ENCODE peak calls at places on chromosomes 3 and 15, in eight cellular contexts. One of them, this sample, is unnamed.

GRCh38 chr15:77633913-77634265 is 1.2 kb upstream of the LINGO1 start:
- DNase-seq in aorta: no peak
- DNase-seq in endothelial cell of umbilical vein: no peak
- DNase-seq in Peyer's patch: no peak
- DNase-seq in cardiac muscle cell: peak; percentile 28
- DNase-seq in stomach: no peak
- DNase-seq in A549: no peak
- DNase-seq in neural progenitor cell: peak; percentile 82
- DNase-seq in this sample: no peak

GRCh38 chr3:195542691-195543641 is at the start of gene PPP1R2:
- DNase-seq in endothelial cell of umbilical vein: peak; percentile 92
- DNase-seq in A549: peak; percentile 88
- DNase-seq in cardiac muscle cell: peak; percentile 97
- DNase-seq in aorta: peak; percentile 94
- DNase-seq in Peyer's patch: peak; percentile 95
- DNase-seq in stomach: peak; percentile 94
- DNase-seq in neural progenitor cell: peak; percentile 96
- DNase-seq in this sample: peak; percentile 94

GRCh38 chr3:76177650-76178049 is 392.3 kb upstream of the ZNF717 start:
- DNase-seq in neural progenitor cell: no peak
- DNase-seq in A549: no peak
- DNase-seq in Peyer's patch: no peak
- DNase-seq in endothelial cell of umbilical vein: no peak
- DNase-seq in cardiac muscle cell: no peak
- DNase-seq in stomach: no peak
- DNase-seq in aorta: no peak
- DNase-seq in this sample: no peak

GRCh38 chr3:65101450-65101849 is 413.6 kb upstream of the ADAMTS9 start:
- DNase-seq in endothelial cell of umbilical vein: peak; percentile 13
- DNase-seq in stomach: peak; percentile 36
- DNase-seq in Peyer's patch: no peak
- DNase-seq in aorta: no peak
- DNase-seq in cardiac muscle cell: no peak
- DNase-seq in A549: no peak
- DNase-seq in neural progenitor cell: no peak
- DNase-seq in this sample: no peak

GRCh38 chr15:60093273-60094067 is 89.4 kb downstream of the FOXB1 start:
- DNase-seq in Peyer's patch: no peak
- DNase-seq in neural progenitor cell: no peak
- DNase-seq in aorta: no peak
- DNase-seq in endothelial cell of umbilical vein: no peak
- DNase-seq in stomach: peak; percentile 69
- DNase-seq in cardiac muscle cell: no peak
- DNase-seq in A549: no peak
- DNase-seq in this sample: peak; percentile 75

GRCh38 chr3:152392474-152392873 is 123.7 kb downstream of the MBNL1 start:
- DNase-seq in aorta: no peak
- DNase-seq in A549: no peak
- DNase-seq in stomach: no peak
- DNase-seq in cardiac muscle cell: no peak
- DNase-seq in endothelial cell of umbilical vein: no peak
- DNase-seq in Peyer's patch: no peak
- DNase-seq in neural progenitor cell: no peak
- DNase-seq in this sample: no peak

GRCh38 chr3:174581551-174581950 is 277.6 kb upstream of the NAALADL2 start:
- DNase-seq in Peyer's patch: no peak
- DNase-seq in cardiac muscle cell: no peak
- DNase-seq in endothelial cell of umbilical vein: no peak
- DNase-seq in aorta: no peak
- DNase-seq in A549: no peak
- DNase-seq in neural progenitor cell: no peak
- DNase-seq in stomach: no peak
- DNase-seq in this sample: no peak

GRCh38 chr3:133991637-133992036 is 38.1 kb downstream of the SLCO2A1 start:
- DNase-seq in aorta: no peak
- DNase-seq in Peyer's patch: no peak
- DNase-seq in cardiac muscle cell: no peak
- DNase-seq in neural progenitor cell: no peak
- DNase-seq in stomach: no peak
- DNase-seq in A549: no peak
- DNase-seq in endothelial cell of umbilical vein: peak; percentile 27
- DNase-seq in this sample: no peak

GRCh38 chr15:87557871-87558270 is 698.7 kb downstream of the NTRK3 start:
- DNase-seq in stomach: no peak
- DNase-seq in Peyer's patch: no peak
- DNase-seq in cardiac muscle cell: no peak
- DNase-seq in neural progenitor cell: no peak
- DNase-seq in A549: no peak
- DNase-seq in endothelial cell of umbilical vein: no peak
- DNase-seq in aorta: no peak
- DNase-seq in this sample: no peak

GRCh38 chr3:32366638-32367368 is 24.9 kb upstream of the CMTM7 start:
- DNase-seq in A549: no peak
- DNase-seq in Peyer's patch: no peak
- DNase-seq in aorta: no peak
- DNase-seq in cardiac muscle cell: peak; percentile 21
- DNase-seq in endothelial cell of umbilical vein: peak; percentile 8
- DNase-seq in neural progenitor cell: no peak
- DNase-seq in stomach: no peak
- DNase-seq in this sample: no peak

GRCh38 chr15:39969871-39970270 is 36.0 kb downstream of the EIF2AK4 start:
- DNase-seq in cardiac muscle cell: no peak
- DNase-seq in stomach: peak; percentile 61
- DNase-seq in Peyer's patch: no peak
- DNase-seq in neural progenitor cell: no peak
- DNase-seq in A549: no peak
- DNase-seq in endothelial cell of umbilical vein: peak; percentile 78
- DNase-seq in aorta: peak; percentile 51
- DNase-seq in this sample: peak; percentile 22

GRCh38 chr3:16377196-16377595 is 112.2 kb downstream of the OXNAD1 start:
- DNase-seq in endothelial cell of umbilical vein: no peak
- DNase-seq in neural progenitor cell: no peak
- DNase-seq in stomach: no peak
- DNase-seq in A549: no peak
- DNase-seq in aorta: no peak
- DNase-seq in Peyer's patch: no peak
- DNase-seq in cardiac muscle cell: no peak
- DNase-seq in this sample: no peak

GRCh38 chr3:123044981-123045763 is 17.6 kb upstream of the SEMA5B start:
- DNase-seq in aorta: no peak
- DNase-seq in stomach: no peak
- DNase-seq in A549: no peak
- DNase-seq in cardiac muscle cell: no peak
- DNase-seq in neural progenitor cell: no peak
- DNase-seq in endothelial cell of umbilical vein: no peak
- DNase-seq in Peyer's patch: no peak
- DNase-seq in this sample: no peak

GRCh38 chr3:195565716-195566115 is 18.0 kb downstream of the APOD start:
- DNase-seq in aorta: no peak
- DNase-seq in Peyer's patch: no peak
- DNase-seq in A549: no peak
- DNase-seq in cardiac muscle cell: no peak
- DNase-seq in endothelial cell of umbilical vein: no peak
- DNase-seq in neural progenitor cell: no peak
- DNase-seq in stomach: no peak
- DNase-seq in this sample: no peak

GRCh38 chr3:53550005-53550620 is 55.7 kb downstream of the CACNA1D start:
- DNase-seq in cardiac muscle cell: peak; percentile 31
- DNase-seq in Peyer's patch: no peak
- DNase-seq in A549: no peak
- DNase-seq in neural progenitor cell: no peak
- DNase-seq in aorta: no peak
- DNase-seq in endothelial cell of umbilical vein: no peak
- DNase-seq in stomach: no peak
- DNase-seq in this sample: no peak

GRCh38 chr15:39000008-39000734 is 435.6 kb upstream of the RASGRP1 start:
- DNase-seq in neural progenitor cell: no peak
- DNase-seq in stomach: no peak
- DNase-seq in cardiac muscle cell: no peak
- DNase-seq in aorta: peak; percentile 29
- DNase-seq in Peyer's patch: no peak
- DNase-seq in A549: no peak
- DNase-seq in endothelial cell of umbilical vein: no peak
- DNase-seq in this sample: no peak

GRCh38 chr3:47162695-47163022 is 1.3 kb downstream of the SETD2 start:
- DNase-seq in A549: no peak
- DNase-seq in Peyer's patch: no peak
- DNase-seq in stomach: no peak
- DNase-seq in endothelial cell of umbilical vein: no peak
- DNase-seq in cardiac muscle cell: no peak
- DNase-seq in aorta: no peak
- DNase-seq in neural progenitor cell: peak; percentile 34
- DNase-seq in this sample: peak; percentile 29

GRCh38 chr15:101368086-101368780 is 73.2 kb upstream of the SNRPA1 start:
- DNase-seq in endothelial cell of umbilical vein: no peak
- DNase-seq in neural progenitor cell: no peak
- DNase-seq in aorta: no peak
- DNase-seq in cardiac muscle cell: no peak
- DNase-seq in Peyer's patch: no peak
- DNase-seq in stomach: peak; percentile 74
- DNase-seq in A549: no peak
- DNase-seq in this sample: no peak

GRCh38 chr15:70308011-70308761 is 210.5 kb upstream of the TLE3 start:
- DNase-seq in A549: peak; percentile 28
- DNase-seq in endothelial cell of umbilical vein: no peak
- DNase-seq in cardiac muscle cell: no peak
- DNase-seq in stomach: no peak
- DNase-seq in aorta: no peak
- DNase-seq in Peyer's patch: no peak
- DNase-seq in neural progenitor cell: no peak
- DNase-seq in this sample: peak; percentile 54

GRCh38 chr3:185381321-185381720 is 18.4 kb downstream of the MAP3K13 start:
- DNase-seq in Peyer's patch: no peak
- DNase-seq in cardiac muscle cell: no peak
- DNase-seq in A549: no peak
- DNase-seq in aorta: no peak
- DNase-seq in neural progenitor cell: no peak
- DNase-seq in endothelial cell of umbilical vein: no peak
- DNase-seq in stomach: no peak
- DNase-seq in this sample: no peak

GRCh38 chr3:156918746-156919145 is 92.6 kb downstream of the LEKR1 start:
- DNase-seq in aorta: no peak
- DNase-seq in stomach: no peak
- DNase-seq in endothelial cell of umbilical vein: no peak
- DNase-seq in cardiac muscle cell: no peak
- DNase-seq in neural progenitor cell: peak; percentile 40
- DNase-seq in Peyer's patch: no peak
- DNase-seq in A549: no peak
- DNase-seq in this sample: no peak

GRCh38 chr3:187750041-187750512 is 4.8 kb upstream of the BCL6 start:
- DNase-seq in stomach: peak; percentile 84
- DNase-seq in cardiac muscle cell: peak; percentile 74
- DNase-seq in aorta: no peak
- DNase-seq in Peyer's patch: peak; percentile 68
- DNase-seq in neural progenitor cell: peak; percentile 66
- DNase-seq in endothelial cell of umbilical vein: peak; percentile 50
- DNase-seq in A549: peak; percentile 66
- DNase-seq in this sample: peak; percentile 90

DNA sequence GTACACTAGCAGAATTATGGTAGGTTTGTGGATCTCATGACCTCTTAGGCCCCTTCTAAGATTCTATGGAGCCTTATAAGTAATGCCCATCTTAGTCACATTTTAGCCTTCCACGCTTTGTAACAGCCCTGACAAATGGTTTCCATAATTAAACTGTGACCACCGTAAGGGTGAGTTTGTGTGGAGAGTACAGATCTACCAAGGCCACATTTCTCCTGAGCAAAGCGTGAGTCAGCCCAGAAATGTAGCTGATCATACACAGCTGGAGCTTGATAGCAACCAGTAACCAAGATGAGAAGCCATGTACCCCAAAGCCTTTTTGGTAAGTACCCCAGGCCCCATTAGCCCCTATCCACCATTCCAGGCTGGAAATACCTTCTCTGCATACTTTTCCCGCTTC is 31.7 kb downstream of the CHAC1 start:
- DNase-seq in neural progenitor cell: no peak
- DNase-seq in Peyer's patch: no peak
- DNase-seq in stomach: no peak
- DNase-seq in cardiac muscle cell: no peak
- DNase-seq in aorta: no peak
- DNase-seq in endothelial cell of umbilical vein: no peak
- DNase-seq in A549: no peak
- DNase-seq in this sample: no peak
- H3K27ac ChIP-seq in neural progenitor cell: no peak overlapping the region
- H3K27ac ChIP-seq in Peyer's patch: no peak overlapping the region
- H3K27ac ChIP-seq in stomach: no peak overlapping the region
- H3K27ac ChIP-seq in cardiac muscle cell: no peak overlapping the region
- H3K27ac ChIP-seq in aorta: peak overlapping the region; percentile 89
- H3K27ac ChIP-seq in endothelial cell of umbilical vein: peak overlapping the region; percentile 4
- H3K27ac ChIP-seq in A549: no peak overlapping the region
- H3K27ac ChIP-seq in this sample: no peak overlapping the region

GRCh38 chr15:45114751-45115085 is 592 bp downstream of the DUOXA2 start:
- DNase-seq in aorta: no peak
- DNase-seq in neural progenitor cell: no peak
- DNase-seq in endothelial cell of umbilical vein: no peak
- DNase-seq in Peyer's patch: no peak
- DNase-seq in cardiac muscle cell: no peak
- DNase-seq in A549: no peak
- DNase-seq in stomach: no peak
- DNase-seq in this sample: no peak
- H3K4me3 ChIP-seq in aorta: no peak overlapping the region
- H3K4me3 ChIP-seq in neural progenitor cell: peak overlapping the region; percentile 36
- H3K4me3 ChIP-seq in endothelial cell of umbilical vein: no peak overlapping the region
- H3K4me3 ChIP-seq in Peyer's patch: no peak overlapping the region
- H3K4me3 ChIP-seq in cardiac muscle cell: no peak overlapping the region
- H3K4me3 ChIP-seq in A549: no peak overlapping the region
- H3K4me3 ChIP-seq in stomach: peak overlapping the region; percentile 44
- H3K4me3 ChIP-seq in this sample: no peak overlapping the region

DNA sequence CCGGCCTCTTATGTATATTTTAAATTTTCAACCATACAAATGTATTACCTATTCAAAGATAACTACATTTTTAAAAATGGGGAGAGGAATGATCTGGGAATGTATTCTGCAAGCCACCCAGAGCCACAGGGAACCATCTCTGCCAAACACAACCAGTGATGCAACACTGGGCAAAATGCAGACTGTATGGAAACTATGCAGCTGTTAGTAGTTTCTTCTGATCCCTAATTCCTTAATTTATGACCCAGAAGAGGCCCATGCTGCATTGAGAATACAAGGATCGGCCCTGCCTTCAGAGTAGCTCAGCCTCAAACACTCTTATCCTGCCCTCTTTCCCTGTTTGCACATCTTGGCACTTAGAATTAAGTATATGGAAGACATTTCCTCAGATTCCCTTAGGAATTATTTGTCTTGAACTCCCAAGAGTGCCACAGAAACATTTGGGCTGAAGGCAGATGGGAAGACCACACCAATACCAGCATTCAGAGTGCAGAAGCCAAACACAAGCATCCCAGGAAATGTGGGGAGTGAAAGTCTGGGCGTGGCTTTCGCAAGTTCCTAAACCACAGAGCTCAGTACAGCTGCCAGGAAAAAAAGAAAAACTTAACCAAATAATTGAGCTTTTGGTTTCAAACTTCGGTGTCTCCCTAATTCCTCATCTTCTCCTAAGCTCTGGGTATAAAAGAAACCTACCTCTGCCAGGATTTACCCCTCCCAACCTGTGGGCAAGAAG is 5.3 kb downstream of the SNUPN start:
- DNase-seq in endothelial cell of umbilical vein: no peak
- DNase-seq in neural progenitor cell: no peak
- DNase-seq in Peyer's patch: no peak
- DNase-seq in stomach: peak; percentile 27
- DNase-seq in cardiac muscle cell: no peak
- DNase-seq in A549: no peak
- DNase-seq in aorta: peak; percentile 59
- DNase-seq in this sample: no peak
- H3K27ac ChIP-seq in endothelial cell of umbilical vein: peak overlapping the region; percentile 87
- H3K27ac ChIP-seq in neural progenitor cell: no peak overlapping the region
- H3K27ac ChIP-seq in Peyer's patch: no peak overlapping the region
- H3K27ac ChIP-seq in stomach: peak overlapping the region; percentile 65
- H3K27ac ChIP-seq in cardiac muscle cell: no peak overlapping the region
- H3K27ac ChIP-seq in A549: no peak overlapping the region
- H3K27ac ChIP-seq in aorta: peak overlapping the region; percentile 80
- H3K27ac ChIP-seq in this sample: peak overlapping the region; percentile 56

GRCh38 chr15:43998607-43999006 is 171.8 kb downstream of the WDR76 start:
- DNase-seq in neural progenitor cell: peak; percentile 44
- DNase-seq in aorta: no peak
- DNase-seq in Peyer's patch: peak; percentile 52
- DNase-seq in cardiac muscle cell: no peak
- DNase-seq in stomach: no peak
- DNase-seq in endothelial cell of umbilical vein: peak; percentile 93
- DNase-seq in A549: peak; percentile 16
- DNase-seq in this sample: peak; percentile 84
- H3K4me3 ChIP-seq in neural progenitor cell: no peak overlapping the region
- H3K4me3 ChIP-seq in aorta: peak overlapping the region; percentile 26
- H3K4me3 ChIP-seq in Peyer's patch: no peak overlapping the region
- H3K4me3 ChIP-seq in cardiac muscle cell: no peak overlapping the region
- H3K4me3 ChIP-seq in stomach: no peak overlapping the region
- H3K4me3 ChIP-seq in endothelial cell of umbilical vein: peak overlapping the region; percentile 37
- H3K4me3 ChIP-seq in A549: no peak overlapping the region
- H3K4me3 ChIP-seq in this sample: no peak overlapping the region